ENCODE peak calls at places on chromosomes 6 and 20, in six cellular contexts. H, N, T, M, P and Y are unnamed samples.

GRCh38 chr6:28776269-28777146 is 147.3 kb downstream of the TRIM27 start:
- DNase-seq in H (no peak), N (no peak), M (no peak), P (no peak), T (no peak), Y (no peak)

GRCh38 chr6:37698264-37699137 is 818 bp upstream of the MDGA1 start:
- DNase-seq in M (peak; percentile 16), N (peak; percentile 51), T (peak; percentile 32), P (peak; percentile 37), H (peak; percentile 88), Y (peak; percentile 43)

GRCh38 chr20:906703-907102 is 9.4 kb downstream of the ANGPT4 start:
- DNase-seq in N (no peak), M (no peak), T (no peak), P (no peak), H (no peak), Y (no peak)

GRCh38 chr6:42241915-42242314 is 24.3 kb upstream of the MRPS10 start:
- DNase-seq in M (no peak), T (no peak), N (no peak), P (no peak), H (no peak), Y (no peak)

GRCh38 chr20:8522191-8522590 is 390.1 kb downstream of the PLCB1 start:
- DNase-seq in P (no peak), T (no peak), M (no peak), N (no peak), H (no peak), Y (no peak)

GRCh38 chr6:51318674-51319073 is 500.0 kb downstream of the TFAP2B start:
- DNase-seq in T (no peak), P (no peak), N (no peak), M (no peak), H (no peak), Y (no peak)

GRCh38 chr20:36658300-36658699 is 12.3 kb upstream of the SLA2 start:
- DNase-seq in P (no peak), T (no peak), M (no peak), H (no peak), N (no peak), Y (no peak)

GRCh38 chr6:138245751-138246150 is 27.5 kb upstream of the PBOV1 start:
- DNase-seq in T (no peak), M (no peak), N (no peak), P (no peak), H (no peak), Y (no peak)

GRCh38 chr6:72966628-72967280 is 258.5 kb downstream of the KHDC1L start:
- DNase-seq in H (no peak), N (no peak), M (no peak), T (no peak), P (no peak), Y (no peak)

GRCh38 chr6:6882593-6882992 is 225.2 kb upstream of the RREB1 start:
- DNase-seq in H (no peak), N (no peak), P (no peak), T (no peak), M (no peak), Y (no peak)

GRCh38 chr6:170132011-170132521 is 158.8 kb downstream of the DLL1 start:
- DNase-seq in H (no peak), P (no peak), T (no peak), N (no peak), M (no peak), Y (no peak)

GRCh38 chr6:85747654-85748053 is 105.0 kb upstream of the SYNCRIP start:
- DNase-seq in N (no peak), H (no peak), T (no peak), P (no peak), M (peak; percentile 3), Y (no peak)

GRCh38 chr6:153625089-153625488 is 414.0 kb upstream of the OPRM1 start:
- DNase-seq in P (no peak), H (no peak), T (no peak), M (peak; percentile 9), N (no peak), Y (no peak)

GRCh38 chr6:41682497-41682961 is 44.3 kb downstream of the MDFI start:
- DNase-seq in H (no peak), T (no peak), P (no peak), M (no peak), N (no peak), Y (no peak)

GRCh38 chr6:21103626-21104224 is 489.8 kb upstream of the SOX4 start:
- DNase-seq in T (no peak), H (peak; percentile 91), P (no peak), N (no peak), M (no peak), Y (no peak)

GRCh38 chr6:20946037-20946436 is 411.8 kb downstream of the CDKAL1 start:
- DNase-seq in P (no peak), T (no peak), M (peak; percentile 60), N (no peak), H (no peak), Y (no peak)

GRCh38 chr6:130841128-130841728 is 14.0 kb downstream of the SMLR1 start:
- DNase-seq in N (no peak), P (no peak), T (no peak), M (peak; percentile 54), H (no peak), Y (no peak)

GRCh38 chr6:151624481-151624880 is 130.7 kb downstream of the CCDC170 start:
- DNase-seq in N (no peak), M (no peak), H (no peak), P (no peak), T (no peak), Y (no peak)

GRCh38 chr6:42929928-42930360 is 664 bp downstream of the CNPY3 start:
- DNase-seq in M (peak; percentile 75), H (peak; percentile 89), N (peak; percentile 41), T (peak; percentile 44), P (peak; percentile 41), Y (peak; percentile 30)

GRCh38 chr6:21149460-21149859 is 444.1 kb upstream of the SOX4 start:
- DNase-seq in N (no peak), T (no peak), H (no peak), P (no peak), M (peak; percentile 63), Y (no peak)

GRCh38 chr6:97160280-97160679 is 122.7 kb downstream of the MMS22L start:
- DNase-seq in T (no peak), N (no peak), P (no peak), M (peak; percentile 4), H (no peak), Y (no peak)

GRCh38 chr20:3406481-3407425 is 716 bp downstream of the DNAAF9 start:
- DNase-seq in T (no peak), H (peak; percentile 73), N (no peak), P (no peak), M (peak; percentile 57), Y (peak; percentile 1)

GRCh38 chr6:6661191-6661590 is 72.7 kb downstream of the LY86 start:
- DNase-seq in M (no peak), P (no peak), H (no peak), N (no peak), T (no peak), Y (no peak)

GRCh38 chr6:153125032-153125431 is 6.0 kb downstream of the RGS17 start:
- DNase-seq in T (no peak), N (no peak), P (no peak), M (no peak), H (peak; percentile 48), Y (no peak)

GRCh38 chr6:158086706-158087518 is 81.2 kb downstream of the SERAC1 start:
- DNase-seq in T (no peak), H (no peak), M (no peak), P (no peak), N (no peak), Y (no peak)